ENCODE peak calls at places on chromosomes 1 and 21, in nine cellular contexts. E, U, J, Q, C, O, R, D and I are unnamed samples.

GRCh38 chr1:15941044-15941840 is 34.7 kb downstream of the ZBTB17 start:
- DNase-seq in D (no peak), C (no peak), J (no peak), Q (no peak), O (no peak), E (no peak), R (no peak), U (no peak), I (no peak)

GRCh38 chr1:1137256-1138045 is 21.6 kb upstream of the C1orf159 start:
- DNase-seq in U (no peak), O (no peak), C (peak; percentile 55), D (no peak), E (no peak), Q (no peak), J (no peak), R (no peak), I (no peak)

GRCh38 chr1:30975217-30975616 is 66.7 kb upstream of the SDC3 start:
- DNase-seq in Q (no peak), R (no peak), O (no peak), D (no peak), E (no peak), U (no peak), C (no peak), J (no peak), I (no peak)

GRCh38 chr1:17201201-17202021 is 3.5 kb upstream of the PADI1 start:
- DNase-seq in D (no peak), R (peak; percentile 18), E (no peak), U (no peak), O (no peak), Q (no peak), C (no peak), J (no peak), I (no peak)

GRCh38 chr1:28887418-28887834 is 26.9 kb upstream of the EPB41 start:
- DNase-seq in O (peak; percentile 72), C (peak; percentile 50), E (no peak), Q (no peak), U (no peak), J (no peak), D (no peak), R (peak; percentile 61), I (no peak)

GRCh38 chr1:181135462-181135781 is 46.9 kb downstream of the IER5 start:
- DNase-seq in D (no peak), O (no peak), E (no peak), J (peak; percentile 37), U (no peak), C (no peak), Q (no peak), R (no peak), I (no peak)

GRCh38 chr1:5992814-5993552 is 758 bp upstream of the NPHP4 start:
- DNase-seq in R (no peak), J (no peak), D (no peak), O (no peak), C (no peak), Q (no peak), U (no peak), E (no peak), I (no peak)

GRCh38 chr1:151254217-151255213 is at the start of gene PSMD4:
- DNase-seq in O (peak; percentile 95), U (peak; percentile 87), R (peak; percentile 82), J (peak; percentile 93), D (peak; percentile 84), C (peak; percentile 86), E (peak; percentile 94), Q (peak; percentile 88), I (peak; percentile 94)

GRCh38 chr1:234199476-234200127 is 173.7 kb upstream of the COA6 start:
- DNase-seq in C (no peak), J (no peak), Q (no peak), E (no peak), O (no peak), U (no peak), D (no peak), R (no peak), I (no peak)

GRCh38 chr21:32955307-32955937 is 70.3 kb upstream of the OLIG2 start:
- DNase-seq in J (no peak), U (no peak), E (no peak), D (peak; percentile 16), O (no peak), R (no peak), Q (no peak), C (no peak), I (no peak)

GRCh38 chr1:80846966-80847365 is 953.8 kb upstream of the ADGRL2 start:
- DNase-seq in D (no peak), J (no peak), U (no peak), C (no peak), Q (no peak), O (no peak), E (no peak), R (no peak), I (no peak)

GRCh38 chr1:9770276-9770675 is 53.5 kb downstream of the CLSTN1 start:
- DNase-seq in O (no peak), E (no peak), C (no peak), Q (no peak), J (no peak), D (no peak), U (no peak), R (no peak), I (no peak)

GRCh38 chr1:2526824-2527552 is 592 bp upstream of the PANK4 start:
- DNase-seq in D (no peak), C (no peak), Q (no peak), U (no peak), J (no peak), O (no peak), E (no peak), R (no peak), I (no peak)

GRCh38 chr1:246760426-246761347 is 36.5 kb downstream of the SCCPDH start:
- DNase-seq in R (no peak), J (no peak), E (no peak), O (no peak), Q (no peak), C (no peak), D (no peak), U (no peak), I (no peak)

GRCh38 chr1:234780531-234781162 is 170.7 kb upstream of the IRF2BP2 start:
- DNase-seq in E (no peak), C (no peak), J (no peak), Q (no peak), U (no peak), R (no peak), D (no peak), O (no peak), I (no peak)

GRCh38 chr1:39360726-39361125 is 130.7 kb upstream of the BMP8A start:
- DNase-seq in R (no peak), U (no peak), O (no peak), C (no peak), Q (no peak), D (no peak), J (no peak), E (no peak), I (no peak)

GRCh38 chr1:227753999-227754764 is 18.9 kb downstream of the SNAP47 start:
- DNase-seq in J (no peak), E (no peak), R (no peak), D (no peak), C (no peak), O (no peak), U (no peak), Q (no peak), I (no peak)

GRCh38 chr1:215083408-215083961 is 948 bp downstream of the KCNK2 start:
- DNase-seq in E (no peak), R (peak; percentile 59), J (no peak), U (no peak), D (peak; percentile 25), O (peak; percentile 59), C (no peak), Q (no peak), I (no peak)

GRCh38 chr1:220326578-220326977 is 54.3 kb upstream of the RAB3GAP2 start:
- DNase-seq in U (no peak), R (no peak), D (no peak), E (no peak), J (peak; percentile 9), Q (no peak), C (no peak), O (no peak), I (no peak)

GRCh38 chr1:201946224-201946908 is at the start of gene LMOD1:
- DNase-seq in O (peak; percentile 90), C (no peak), E (peak; percentile 66), Q (peak; percentile 27), R (peak; percentile 91), D (peak; percentile 67), J (no peak), U (peak; percentile 80), I (peak; percentile 70)

GRCh38 chr1:220696863-220697231 is 6.7 kb downstream of the C1orf115 start:
- DNase-seq in R (no peak), C (no peak), U (no peak), J (peak; percentile 19), D (no peak), E (no peak), O (no peak), Q (no peak), I (no peak)

GRCh38 chr1:110525250-110525597 is 6.2 kb upstream of the KCNA10 start:
- DNase-seq in O (no peak), E (no peak), U (no peak), R (no peak), Q (no peak), J (no peak), D (no peak), C (no peak), I (no peak)

GRCh38 chr1:53547321-53547720 is 88.1 kb downstream of the DMRTB1 start:
- DNase-seq in E (no peak), J (no peak), U (no peak), R (peak; percentile 1), D (no peak), Q (no peak), C (no peak), O (peak; percentile 32), I (no peak)